ENCODE peak calls at places on chromosomes 2 and 18, in five cellular contexts. F, T, N, U and B are unnamed samples.

GRCh38 chr2:12442627-12442928 is 274.2 kb upstream of the TRIB2 start:
- DNase-seq in F (no peak), T (no peak), N (no peak), U (no peak), B (no peak)

GRCh38 chr2:236302555-236302954 is 38.3 kb upstream of the ASB18 start:
- DNase-seq in F (no peak), T (no peak), N (no peak), U (no peak), B (no peak)

GRCh38 chr2:28626376-28626775 is 125.3 kb upstream of the PPP1CB start:
- DNase-seq in F (no peak), T (no peak), N (no peak), U (no peak), B (no peak)

GRCh38 chr2:217090024-217090473 is 230.2 kb upstream of the TNP1 start:
- DNase-seq in F (no peak), T (no peak), N (no peak), U (no peak), B (no peak)

GRCh38 chr2:127157651-127158460 is 50.9 kb upstream of the BIN1 start:
- DNase-seq in F (no peak), T (no peak), N (no peak), U (no peak), B (no peak)

GRCh38 chr2:159130302-159130701 is 156.2 kb downstream of the WDSUB1 start:
- DNase-seq in F (no peak), T (no peak), N (no peak), U (no peak), B (no peak)

GRCh38 chr2:2824588-2824987 is 493.5 kb upstream of the MYT1L start:
- DNase-seq in F (no peak), T (no peak), N (no peak), U (no peak), B (no peak)

GRCh38 chr2:10575566-10576300 is 114.0 kb downstream of the NOL10 start:
- DNase-seq in F (no peak), T (no peak), N (peak; percentile 59), U (no peak), B (no peak)

GRCh38 chr18:44876024-44876423 is 195.3 kb downstream of the SETBP1 start:
- DNase-seq in F (no peak), T (no peak), N (no peak), U (peak; percentile 44), B (no peak)

GRCh38 chr2:143152219-143152618 is 23.0 kb downstream of the ARHGAP15 start:
- DNase-seq in F (no peak), T (no peak), N (no peak), U (no peak), B (no peak)

GRCh38 chr2:240555541-240556250 is 2.1 kb downstream of the ANKMY1 start:
- DNase-seq in F (no peak), T (no peak), N (no peak), U (no peak), B (no peak)

GRCh38 chr18:63141777-63142176 is 177.8 kb downstream of the BCL2 start:
- DNase-seq in F (no peak), T (no peak), N (no peak), U (no peak), B (no peak)

GRCh38 chr2:119790466-119790865 is 30.7 kb downstream of the PTPN4 start:
- DNase-seq in F (no peak), T (no peak), N (no peak), U (no peak), B (no peak)

GRCh38 chr2:43773876-43774613 is at the start of gene DYNC2LI1:
- DNase-seq in F (peak; percentile 72), T (peak; percentile 57), N (peak; percentile 97), U (peak; percentile 65), B (peak; percentile 66)

GRCh38 chr2:121099329-121100318 is 185.4 kb downstream of the TFCP2L1 start:
- DNase-seq in F (no peak), T (no peak), N (peak; percentile 31), U (no peak), B (no peak)

GRCh38 chr2:40511661-40512213 is 59.8 kb upstream of the SLC8A1 start:
- DNase-seq in F (no peak), T (no peak), N (peak; percentile 36), U (no peak), B (no peak)

GRCh38 chr2:40642726-40643125 is 190.8 kb upstream of the SLC8A1 start:
- DNase-seq in F (no peak), T (no peak), N (no peak), U (no peak), B (no peak)